ENCODE peak calls at places on chromosome 22, in seven cellular contexts. X is stimulated activated CD8-positive, alpha-beta memory T cell treated with anti-CD3 and anti-CD28 coated beads, Interleukin-7, amount 100 ng/mL, for 48 hours; R is left ventricle myocardium inferior; G is NCI-H2029; K is activated CD4-positive, alpha-beta T cell treated with anti-CD3 and anti-CD28 coated beads, Interleukin-2, amount 50 U/mL, for 1 hour; P is cardiac muscle cell; B is AG20443. L is an unnamed sample.
A peak's percentile ranks its signal among the peaks of the same experiment; 100 is the strongest.

GRCh38 chr22:49247194-49247924 is 580.3 kb downstream of the BRD1 start:
- DNase-seq in X (no peak), R (no peak), G (no peak), K (no peak), P (no peak), B (no peak), L (no peak)

GRCh38 chr22:35749808-35750207 is 32.1 kb downstream of the APOL5 start:
- DNase-seq in X (no peak), R (no peak), G (no peak), K (no peak), P (no peak), B (peak; percentile 84), L (no peak)

GRCh38 chr22:20776624-20777405 is 2.9 kb downstream of the SERPIND1 start:
- DNase-seq in X (no peak), R (no peak), G (peak; percentile 42), K (no peak), P (no peak), B (no peak), L (no peak)

GRCh38 chr22:41354979-41355378 is 26.8 kb upstream of the TEF start:
- DNase-seq in X (no peak), R (no peak), G (no peak), K (no peak), P (no peak), B (no peak), L (no peak)

GRCh38 chr22:49632199-49633009 is 195.3 kb downstream of the BRD1 start:
- DNase-seq in X (no peak), R (peak; percentile 47), G (peak; percentile 44), K (no peak), P (peak; percentile 67), B (peak; percentile 93), L (no peak)

GRCh38 chr22:39820266-39820665 is 73.3 kb downstream of the ENTHD1 start:
- DNase-seq in X (no peak), R (no peak), G (no peak), K (no peak), P (peak; percentile 65), B (peak; percentile 68), L (no peak)

GRCh38 chr22:39173787-39174497 is 21.5 kb upstream of the CBX7 start:
- DNase-seq in X (no peak), R (no peak), G (no peak), K (peak; percentile 23), P (peak; percentile 23), B (no peak), L (no peak)

GRCh38 chr22:22857607-22858558 is 29.7 kb upstream of the IGLL5 start:
- DNase-seq in X (no peak), R (no peak), G (no peak), K (no peak), P (no peak), B (no peak), L (no peak)

GRCh38 chr22:37728620-37729019 is 31.8 kb downstream of the TRIOBP start:
- DNase-seq in X (no peak), R (no peak), G (no peak), K (no peak), P (peak; percentile 28), B (no peak), L (no peak)

GRCh38 chr22:47691152-47691895 is 928.9 kb downstream of the TBC1D22A start:
- DNase-seq in X (no peak), R (no peak), G (no peak), K (no peak), P (no peak), B (no peak), L (no peak)

GRCh38 chr22:38315801-38316339 is 1.4 kb downstream of the CSNK1E start:
- DNase-seq in X (no peak), R (no peak), G (no peak), K (no peak), P (peak; percentile 26), B (no peak), L (no peak)

GRCh38 chr22:36067237-36067558 is 38.6 kb upstream of the RBFOX2 start:
- DNase-seq in X (no peak), R (no peak), G (no peak), K (no peak), P (no peak), B (no peak), L (no peak)

GRCh38 chr22:37283393-37283937 is 1.2 kb downstream of the CYTH4 start:
- DNase-seq in X (peak; percentile 44), R (no peak), G (no peak), K (peak; percentile 49), P (no peak), B (no peak), L (peak; percentile 55)

GRCh38 chr22:27466229-27466628 is 335.3 kb downstream of the MN1 start:
- DNase-seq in X (no peak), R (no peak), G (no peak), K (no peak), P (no peak), B (peak; percentile 25), L (no peak)

L was measured in T-helper 22 cell.